ENCODE peak calls at places on chromosomes 1 and 21, in six cellular contexts. One of them, this sample, is unnamed.

GRCh38 chr1:38489844-38490270 is 369.7 kb downstream of the RRAGC start:
- DNase-seq in left colon: peak
- DNase-seq in activated CD4-positive, alpha-beta T cell treated with anti-CD3 and anti-CD28 coated beads for 24 hours: peak
- DNase-seq in dorsolateral prefrontal cortex: no peak
- DNase-seq in ELR: peak
- DNase-seq in epithelial cell of esophagus: peak
- DNase-seq in this sample: peak

GRCh38 chr21:45543371-45543709 is 1.1 kb upstream of the SLC19A1 start:
- DNase-seq in left colon: peak
- DNase-seq in activated CD4-positive, alpha-beta T cell treated with anti-CD3 and anti-CD28 coated beads for 24 hours: no peak
- DNase-seq in dorsolateral prefrontal cortex: peak
- DNase-seq in ELR: no peak
- DNase-seq in epithelial cell of esophagus: no peak
- DNase-seq in this sample: no peak

GRCh38 chr1:33433509-33434362 is 2.8 kb upstream of the PHC2 start:
- DNase-seq in left colon: no peak
- DNase-seq in activated CD4-positive, alpha-beta T cell treated with anti-CD3 and anti-CD28 coated beads for 24 hours: no peak
- DNase-seq in dorsolateral prefrontal cortex: no peak
- DNase-seq in ELR: peak
- DNase-seq in epithelial cell of esophagus: peak
- DNase-seq in this sample: peak

GRCh38 chr1:145960468-145961108 is 2.8 kb upstream of the LIX1L start:
- DNase-seq in left colon: peak
- DNase-seq in activated CD4-positive, alpha-beta T cell treated with anti-CD3 and anti-CD28 coated beads for 24 hours: no peak
- DNase-seq in dorsolateral prefrontal cortex: peak
- DNase-seq in ELR: peak
- DNase-seq in epithelial cell of esophagus: peak
- DNase-seq in this sample: peak

GRCh38 chr1:2612591-2613365 is 20.0 kb downstream of the MMEL1 start:
- DNase-seq in left colon: no peak
- DNase-seq in activated CD4-positive, alpha-beta T cell treated with anti-CD3 and anti-CD28 coated beads for 24 hours: no peak
- DNase-seq in dorsolateral prefrontal cortex: peak
- DNase-seq in ELR: no peak
- DNase-seq in epithelial cell of esophagus: no peak
- DNase-seq in this sample: no peak

GRCh38 chr1:78210167-78210566 is 164.4 kb downstream of the GIPC2 start:
- DNase-seq in left colon: no peak
- DNase-seq in activated CD4-positive, alpha-beta T cell treated with anti-CD3 and anti-CD28 coated beads for 24 hours: no peak
- DNase-seq in dorsolateral prefrontal cortex: no peak
- DNase-seq in ELR: peak
- DNase-seq in epithelial cell of esophagus: peak
- DNase-seq in this sample: no peak

GRCh38 chr1:155326659-155327058 is 6.0 kb downstream of the RUSC1 start:
- DNase-seq in left colon: no peak
- DNase-seq in activated CD4-positive, alpha-beta T cell treated with anti-CD3 and anti-CD28 coated beads for 24 hours: no peak
- DNase-seq in dorsolateral prefrontal cortex: no peak
- DNase-seq in ELR: no peak
- DNase-seq in epithelial cell of esophagus: no peak
- DNase-seq in this sample: no peak

GRCh38 chr1:218380125-218380977 is 35.2 kb downstream of the TGFB2 start:
- DNase-seq in left colon: no peak
- DNase-seq in activated CD4-positive, alpha-beta T cell treated with anti-CD3 and anti-CD28 coated beads for 24 hours: no peak
- DNase-seq in dorsolateral prefrontal cortex: no peak
- DNase-seq in ELR: peak
- DNase-seq in epithelial cell of esophagus: peak
- DNase-seq in this sample: no peak

GRCh38 chr1:20370628-20371200 is 80.0 kb downstream of the VWA5B1 start:
- DNase-seq in left colon: no peak
- DNase-seq in activated CD4-positive, alpha-beta T cell treated with anti-CD3 and anti-CD28 coated beads for 24 hours: no peak
- DNase-seq in dorsolateral prefrontal cortex: no peak
- DNase-seq in ELR: no peak
- DNase-seq in epithelial cell of esophagus: no peak
- DNase-seq in this sample: no peak

GRCh38 chr1:193358419-193358818 is 172.0 kb upstream of the B3GALT2 start:
- DNase-seq in left colon: no peak
- DNase-seq in activated CD4-positive, alpha-beta T cell treated with anti-CD3 and anti-CD28 coated beads for 24 hours: no peak
- DNase-seq in dorsolateral prefrontal cortex: no peak
- DNase-seq in ELR: no peak
- DNase-seq in epithelial cell of esophagus: no peak
- DNase-seq in this sample: no peak

GRCh38 chr1:61287734-61288133 is 205.4 kb downstream of the NFIA start:
- DNase-seq in left colon: no peak
- DNase-seq in activated CD4-positive, alpha-beta T cell treated with anti-CD3 and anti-CD28 coated beads for 24 hours: no peak
- DNase-seq in dorsolateral prefrontal cortex: no peak
- DNase-seq in ELR: peak
- DNase-seq in epithelial cell of esophagus: peak
- DNase-seq in this sample: no peak

GRCh38 chr1:62306065-62306464 is 13.2 kb downstream of the KANK4 start:
- DNase-seq in left colon: no peak
- DNase-seq in activated CD4-positive, alpha-beta T cell treated with anti-CD3 and anti-CD28 coated beads for 24 hours: no peak
- DNase-seq in dorsolateral prefrontal cortex: no peak
- DNase-seq in ELR: no peak
- DNase-seq in epithelial cell of esophagus: no peak
- DNase-seq in this sample: no peak